ENCODE peak calls at places on chromosomes 12 and 14, in five cellular contexts. K, P, Z, V and T are unnamed samples.

GRCh38 chr14:104197449-104198247 is 59.3 kb downstream of the KIF26A start:
- DNase-seq in K (no peak), P (no peak), Z (no peak), V (no peak), T (no peak)

GRCh38 chr14:101183376-101184103 is 280.0 kb upstream of the RTL1 start:
- DNase-seq in K (no peak), P (no peak), Z (no peak), V (peak), T (no peak)

GRCh38 chr12:23561536-23561935 is 387.9 kb downstream of the SOX5 start:
- DNase-seq in K (no peak), P (no peak), Z (no peak), V (no peak), T (no peak)

GRCh38 chr14:75175677-75176141 is 703 bp downstream of the TMED10 start:
- DNase-seq in K (no peak), P (no peak), Z (no peak), V (no peak), T (no peak)

GRCh38 chr12:59036341-59036740 is 116.0 kb upstream of the LRIG3 start:
- DNase-seq in K (no peak), P (no peak), Z (no peak), V (no peak), T (no peak)

GRCh38 chr14:69183735-69184134 is 7.6 kb upstream of the EXD2 start:
- DNase-seq in K (no peak), P (no peak), Z (no peak), V (no peak), T (no peak)

GRCh38 chr14:99819514-99819913 is 26.3 kb downstream of the EML1 start:
- DNase-seq in K (no peak), P (no peak), Z (no peak), V (no peak), T (no peak)

GRCh38 chr14:94505206-94505605 is 4.1 kb downstream of the SERPINA12 start:
- DNase-seq in K (no peak), P (no peak), Z (no peak), V (no peak), T (no peak)

GRCh38 chr14:65834812-65835211 is 422.3 kb downstream of the FUT8 start:
- DNase-seq in K (no peak), P (no peak), Z (no peak), V (no peak), T (no peak)

GRCh38 chr12:62640910-62641448 is 174.4 kb downstream of the MON2 start:
- DNase-seq in K (no peak), P (peak), Z (no peak), V (no peak), T (no peak)

GRCh38 chr14:45135181-45135580 is 549 bp upstream of the FANCM start:
- DNase-seq in K (no peak), P (peak), Z (no peak), V (no peak), T (peak)

GRCh38 chr12:12432373-12432772 is 75.5 kb downstream of the BORCS5 start:
- DNase-seq in K (no peak), P (no peak), Z (no peak), V (peak), T (peak)

GRCh38 chr14:66395300-66395699 is 90.9 kb upstream of the CCDC196 start:
- DNase-seq in K (no peak), P (peak), Z (no peak), V (no peak), T (no peak)

GRCh38 chr12:57620936-57621496 is 9.8 kb downstream of the ARHGEF25 start:
- DNase-seq in K (no peak), P (no peak), Z (no peak), V (no peak), T (no peak)

GRCh38 chr14:100453930-100454329 is 130.8 kb downstream of the SLC25A47 start:
- DNase-seq in K (no peak), P (no peak), Z (no peak), V (no peak), T (no peak)

GRCh38 chr12:46442239-46442638 is 69.7 kb upstream of the SLC38A2 start:
- DNase-seq in K (no peak), P (no peak), Z (no peak), V (no peak), T (no peak)

GRCh38 chr14:19906665-19907064 is 13.7 kb upstream of the OR4K5 start:
- DNase-seq in K (no peak), P (no peak), Z (no peak), V (no peak), T (no peak)

GRCh38 chr12:93569656-93570551 is 2.6 kb upstream of the SOCS2 start:
- DNase-seq in K (peak), P (peak), Z (no peak), V (peak), T (peak)

GRCh38 chr14:72565917-72566316 is 328.0 kb downstream of the DPF3 start:
- DNase-seq in K (no peak), P (no peak), Z (no peak), V (no peak), T (no peak)

GRCh38 chr12:119869720-119870119 is 7.4 kb downstream of the CIT start:
- DNase-seq in K (no peak), P (no peak), Z (no peak), V (no peak), T (no peak)

GRCh38 chr12:93790472-93791152 is 113.4 kb downstream of the CRADD start:
- DNase-seq in K (no peak), P (no peak), Z (no peak), V (peak), T (no peak)